ENCODE peak calls at places on chromosomes 7 and 10, in ten cellular contexts. T is A549; U is Calu3; X is NCI-H1436; H is astrocyte; O is stimulated activated CD4-positive, alpha-beta T cell treated with anti-CD3 and anti-CD28 coated beads, Interleukin-15, amount 100 ng/mL, for 24 hours; R is activated T-cell treated with anti-CD3 and anti-CD28 coated beads for 48 hours; Z is GDM1; Y is AG04449; F is endothelial cell of umbilical vein. P is an unnamed sample.

GRCh38 chr7:120843121-120843520 is 14.8 kb downstream of the TSPAN12 start:
- DNase-seq in T (no peak), U (no peak), X (no peak), H (no peak), O (no peak), R (no peak), Z (no peak), Y (no peak), F (no peak), P (no peak)

GRCh38 chr10:97163646-97164535 is 21.9 kb downstream of the SLIT1 start:
- DNase-seq in T (no peak), U (no peak), X (no peak), H (no peak), O (no peak), R (no peak), Z (no peak), Y (no peak), F (no peak), P (no peak)

GRCh38 chr10:113356794-113357687 is 195.8 kb upstream of the HABP2 start:
- DNase-seq in T (no peak), U (no peak), X (no peak), H (no peak), O (no peak), R (no peak), Z (no peak), Y (no peak), F (no peak), P (no peak)

GRCh38 chr10:83935337-83935736 is 204.0 kb upstream of the GHITM start:
- DNase-seq in T (no peak), U (no peak), X (no peak), H (no peak), O (no peak), R (no peak), Z (no peak), Y (no peak), F (no peak), P (no peak)

GRCh38 chr7:25240340-25240739 is 12.1 kb upstream of the NPVF start:
- DNase-seq in T (no peak), U (no peak), X (no peak), H (no peak), O (no peak), R (no peak), Z (no peak), Y (no peak), F (no peak), P (no peak)

GRCh38 chr10:44352316-44353127 is 32.4 kb downstream of the CXCL12 start:
- DNase-seq in T (no peak), U (no peak), X (no peak), H (peak), O (no peak), R (no peak), Z (no peak), Y (no peak), F (no peak), P (no peak)

GRCh38 chr10:79286318-79286951 is 60.8 kb upstream of the PPIF start:
- DNase-seq in T (no peak), U (no peak), X (peak), H (no peak), O (peak), R (peak), Z (peak), Y (no peak), F (peak), P (peak)

GRCh38 chr7:140671966-140672365 is 779 bp upstream of the ADCK2 start:
- DNase-seq in T (no peak), U (no peak), X (no peak), H (no peak), O (no peak), R (no peak), Z (no peak), Y (no peak), F (no peak), P (no peak)

GRCh38 chr10:36171546-36171945 is 529.5 kb upstream of the FZD8 start:
- DNase-seq in T (no peak), U (no peak), X (no peak), H (no peak), O (no peak), R (no peak), Z (no peak), Y (no peak), F (peak), P (no peak)

GRCh38 chr10:30786131-30786530 is 156.6 kb upstream of the LYZL2 start:
- DNase-seq in T (no peak), U (no peak), X (no peak), H (no peak), O (peak), R (peak), Z (no peak), Y (no peak), F (no peak), P (no peak)

GRCh38 chr7:82204694-82205093 is 238.9 kb downstream of the CACNA2D1 start:
- DNase-seq in T (no peak), U (no peak), X (no peak), H (peak), O (no peak), R (no peak), Z (no peak), Y (no peak), F (no peak), P (no peak)

GRCh38 chr7:128831994-128832879 is 2.0 kb downstream of the FLNC start:
- DNase-seq in T (no peak), U (no peak), X (no peak), H (peak), O (no peak), R (no peak), Z (peak), Y (no peak), F (peak), P (no peak)

GRCh38 chr10:33716461-33717267 is 382.2 kb upstream of the NRP1 start:
- DNase-seq in T (no peak), U (peak), X (no peak), H (no peak), O (no peak), R (no peak), Z (peak), Y (no peak), F (no peak), P (no peak)

GRCh38 chr10:74081192-74081803 is 69.3 kb downstream of the AP3M1 start:
- DNase-seq in T (peak), U (peak), X (peak), H (peak), O (peak), R (peak), Z (no peak), Y (no peak), F (peak), P (peak)

GRCh38 chr7:68439897-68440296 is 1158.4 kb upstream of the AUTS2 start:
- DNase-seq in T (no peak), U (no peak), X (no peak), H (no peak), O (no peak), R (no peak), Z (no peak), Y (no peak), F (no peak), P (no peak)